ENCODE peak calls at places on chromosomes 5 and 9, in six cellular contexts. D is tibial nerve, Y is GM23248, G is GM23338, W is psoas muscle, N is SJCRH30. H is an unnamed sample. For H3K36me3 and H3K27me3, the result is how much of the 10 kb centered on the place peaks cover.

GRCh38 chr9:135512241-135512603 is 9.0 kb upstream of the LCN1 start:
- DNase-seq in D (no peak), G (no peak), N (no peak), Y (no peak), W (no peak), H (no peak)

GRCh38 chr5:157172408-157172807 is 6.3 kb upstream of the GARIN3 start:
- DNase-seq in Y (no peak), D (no peak), N (no peak), G (no peak), W (no peak), H (no peak)

GRCh38 chr9:128414461-128414860 is 6.2 kb upstream of the CERCAM start:
- DNase-seq in W (no peak), D (no peak), G (peak), N (no peak), Y (no peak), H (no peak)

GRCh38 chr9:37127018-37127417 is 6.6 kb downstream of the ZCCHC7 start:
- DNase-seq in D (no peak), W (no peak), N (no peak), G (no peak), Y (no peak), H (no peak)

GRCh38 chr9:36656842-36657241 is 84.1 kb downstream of the MELK start:
- DNase-seq in N (no peak), D (no peak), W (no peak), Y (no peak), G (no peak), H (no peak)

GRCh38 chr9:124384210-124384609 is 31.0 kb downstream of the PSMB7 start:
- DNase-seq in N (no peak), D (no peak), G (no peak), Y (no peak), W (no peak), H (no peak)

GRCh38 chr5:153562189-153562588 is 71.7 kb downstream of the GRIA1 start:
- DNase-seq in Y (peak), D (no peak), G (no peak), W (no peak), N (no peak), H (no peak)

GRCh38 chr5:3929799-3930198 is 334.2 kb downstream of the IRX1 start:
- DNase-seq in G (no peak), D (no peak), Y (no peak), N (no peak), W (no peak), H (no peak)

GRCh38 chr9:133525677-133526076 is 918 bp upstream of the MYMK start:
- DNase-seq in Y (no peak), D (no peak), N (no peak), G (no peak), W (no peak), H (no peak)

GRCh38 chr9:87643778-87644570 is 81.9 kb upstream of the CTSL start:
- DNase-seq in Y (no peak), G (peak), D (no peak), N (no peak), W (no peak), H (no peak)
- H3K36me3 ChIP-seq in Y (under half), G (half or more), D (under half), N (under half), W (under half), H (under half)

DNA sequence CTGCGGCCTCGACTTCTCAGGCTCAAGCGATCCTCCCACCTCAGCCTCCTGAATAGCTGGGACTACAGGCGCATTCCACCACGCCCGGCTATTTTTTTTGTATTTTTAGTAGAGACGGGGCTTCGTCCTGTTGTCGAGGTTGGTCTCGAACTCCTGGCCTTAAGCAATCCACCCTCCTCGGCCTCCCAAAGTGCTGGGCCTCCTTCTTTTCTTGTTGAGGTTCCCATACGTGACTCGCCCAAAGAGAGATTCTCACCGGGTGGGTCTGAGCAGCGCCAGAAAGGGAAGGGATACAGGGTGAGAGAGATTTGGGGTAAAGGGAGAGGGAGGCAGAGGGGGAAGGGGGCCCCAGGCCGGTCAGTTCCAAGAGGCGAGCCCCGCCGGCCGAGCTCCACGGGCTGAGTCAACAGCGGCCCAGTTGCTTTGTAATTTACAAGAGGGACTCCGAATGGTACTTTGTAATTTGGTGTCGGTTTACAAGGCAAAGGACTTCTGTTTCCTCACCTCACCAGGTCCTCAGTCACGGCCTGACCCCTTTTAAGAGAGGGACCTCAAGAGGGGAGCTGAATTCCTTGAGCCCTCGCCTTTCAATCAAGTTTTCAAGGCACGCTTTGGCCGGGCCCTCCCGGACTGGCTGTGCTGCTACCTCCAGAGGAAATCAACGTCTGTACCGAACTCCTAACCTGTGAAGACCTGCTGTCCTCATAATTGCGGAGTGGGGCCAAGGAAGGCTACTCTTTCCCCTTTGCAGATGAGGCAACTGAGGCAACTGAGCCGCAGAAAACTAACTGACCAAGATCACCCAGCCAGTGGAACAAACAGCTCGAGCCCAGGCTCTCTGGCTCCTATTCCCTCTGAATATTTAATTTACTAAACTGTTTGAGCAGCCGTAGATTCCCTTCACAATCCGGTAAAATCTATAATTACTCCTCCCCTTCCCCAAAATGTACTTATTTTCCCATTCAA is 3.2 kb upstream of the DMRT2 start:
- DNase-seq in G (peak), W (no peak), D (no peak), Y (no peak), N (no peak), H (no peak)
- H3K4me3 ChIP-seq in G (peak), W (peak), D (peak), Y (peak), N (no peak), H (peak)

GRCh38 chr5:99815-100214 is 7.8 kb downstream of the PLEKHG4B start:
- DNase-seq in G (peak), W (no peak), N (no peak), D (no peak), Y (no peak), H (no peak)
- H3K27me3 ChIP-seq in G (under half), W (under half), N (under half), D (under half), Y (half or more), H (half or more)

GRCh38 chr5:178205010-178205748 is 846 bp downstream of the HNRNPAB start:
- DNase-seq in Y (peak), G (peak), W (peak), D (peak), N (peak), H (peak)

GRCh38 chr5:178204205-178205009 is at the start of gene HNRNPAB:
- DNase-seq in W (peak), D (peak), Y (peak), G (peak), N (peak), H (peak)

GRCh38 chr5:178206166-178207101 is 2.1 kb downstream of the HNRNPAB start:
- DNase-seq in Y (peak), W (no peak), G (no peak), D (no peak), N (no peak), H (no peak)

GRCh38 chr5:178207183-178207916 is 3.0 kb downstream of the HNRNPAB start:
- DNase-seq in N (no peak), Y (peak), W (no peak), G (no peak), D (no peak), H (peak)

DNA sequence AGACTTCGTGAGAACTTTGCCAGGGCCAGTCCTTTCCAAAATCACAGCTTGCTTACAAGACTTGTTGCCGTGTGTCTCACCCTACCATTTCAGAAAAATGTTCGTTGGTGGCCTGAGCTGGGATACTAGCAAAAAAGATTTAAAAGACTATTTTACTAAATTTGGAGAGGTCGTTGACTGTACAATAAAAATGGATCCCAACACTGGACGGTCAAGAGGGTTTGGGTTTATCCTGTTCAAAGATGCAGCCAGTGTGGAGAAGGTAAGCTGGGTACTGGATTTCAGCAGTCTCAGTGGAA is 1.4 kb downstream of the HNRNPAB start:
- DNase-seq in G (no peak), N (no peak), D (no peak), W (no peak), Y (no peak), H (no peak)
- H3K36me3 ChIP-seq in G (half or more), N (half or more), D (under half), W (under half), Y (under half), H (under half)

DNA sequence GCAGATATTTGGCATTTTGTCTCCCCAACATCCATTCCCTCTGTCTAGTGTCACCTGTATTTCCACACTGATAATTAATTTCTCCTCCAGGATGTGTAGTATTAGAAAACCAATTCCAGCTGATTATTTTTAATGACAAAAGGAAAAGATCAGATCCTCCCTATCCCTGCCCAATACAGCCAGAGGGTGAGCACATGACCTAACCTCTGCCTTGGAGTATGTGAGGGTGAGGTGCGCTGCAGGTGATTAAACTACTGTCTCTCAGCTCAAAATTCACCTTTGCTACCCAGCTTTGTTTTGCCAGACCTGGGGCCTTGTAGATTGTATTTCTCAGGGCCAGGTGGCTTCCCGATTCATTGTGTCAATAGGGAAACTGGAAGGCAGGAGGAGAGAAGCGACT is 402.1 kb downstream of the PRELID2 start:
- DNase-seq in D (no peak), G (no peak), Y (no peak), N (no peak), W (no peak), H (no peak)
- H3K4me3 ChIP-seq in D (no peak), G (no peak), Y (no peak), N (no peak), W (no peak), H (no peak)

DNA sequence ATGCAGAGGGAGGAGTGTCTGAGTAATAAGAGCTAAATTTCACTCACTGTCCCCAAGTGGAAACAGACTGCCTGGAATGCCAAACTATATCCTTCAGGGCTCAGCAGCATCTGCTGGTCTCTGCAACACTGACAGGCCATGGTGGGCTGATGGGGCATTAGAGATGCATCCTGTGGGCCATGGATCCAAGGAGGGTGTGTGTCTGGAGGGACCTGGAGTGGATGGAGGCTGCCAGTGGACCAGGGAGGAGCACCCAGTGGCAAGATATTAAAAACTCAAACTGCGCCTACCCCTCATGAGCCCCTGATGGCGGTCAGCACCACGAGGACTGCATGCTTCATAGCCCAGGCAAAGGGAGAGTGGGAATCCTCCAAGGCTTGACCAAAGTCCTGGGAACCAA is 15.9 kb upstream of the TIFAB start:
- DNase-seq in D (no peak), W (no peak), G (no peak), N (no peak), Y (no peak), H (no peak)
- H3K27me3 ChIP-seq in D (under half), W (under half), G (half or more), N (under half), Y (half or more), H (half or more)

DNA sequence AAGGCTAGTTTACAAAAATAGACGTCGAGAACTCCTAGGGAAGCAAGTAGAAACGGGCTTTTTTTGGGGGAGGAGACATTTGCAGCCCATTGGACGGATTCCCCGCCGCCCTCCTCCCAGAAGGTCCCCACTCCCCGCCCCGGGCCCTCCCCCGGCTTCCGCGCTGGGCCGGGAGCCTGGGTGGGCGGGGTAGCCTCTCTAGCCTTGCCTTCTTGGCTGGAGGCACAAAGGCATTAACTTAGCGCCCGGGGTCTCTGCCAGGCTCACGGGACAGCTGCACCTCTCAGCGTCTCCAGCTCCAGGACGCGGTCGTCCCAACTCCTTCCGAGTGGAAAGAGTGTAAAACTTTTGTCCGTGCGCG is at the start of gene DMRTA1:
- DNase-seq in D (peak), W (peak), Y (peak), G (peak), N (peak), H (peak)
- H3K36me3 ChIP-seq in D (under half), W (under half), Y (under half), G (under half), N (under half), H (under half)

GRCh38 chr5:134554319-134555222 is 29.1 kb downstream of the JADE2 start:
- DNase-seq in N (no peak), G (peak), Y (peak), D (peak), W (peak), H (peak)

GRCh38 chr5:134555223-134555790 is 29.8 kb downstream of the JADE2 start:
- DNase-seq in Y (peak), D (no peak), G (no peak), W (no peak), N (no peak), H (no peak)

GRCh38 chr5:134552301-134552700 is 26.8 kb downstream of the JADE2 start:
- DNase-seq in D (no peak), W (peak), N (no peak), Y (peak), G (no peak), H (peak)

GRCh38 chr5:134551891-134552290 is 26.4 kb downstream of the JADE2 start:
- DNase-seq in D (no peak), W (no peak), G (no peak), N (no peak), Y (peak), H (no peak)

GRCh38 chr5:134553816-134554215 is 28.3 kb downstream of the JADE2 start:
- DNase-seq in N (no peak), W (no peak), D (no peak), Y (no peak), G (no peak), H (no peak)
- H3K4me3 ChIP-seq in N (no peak), W (no peak), D (no peak), Y (no peak), G (no peak), H (no peak)

DNA sequence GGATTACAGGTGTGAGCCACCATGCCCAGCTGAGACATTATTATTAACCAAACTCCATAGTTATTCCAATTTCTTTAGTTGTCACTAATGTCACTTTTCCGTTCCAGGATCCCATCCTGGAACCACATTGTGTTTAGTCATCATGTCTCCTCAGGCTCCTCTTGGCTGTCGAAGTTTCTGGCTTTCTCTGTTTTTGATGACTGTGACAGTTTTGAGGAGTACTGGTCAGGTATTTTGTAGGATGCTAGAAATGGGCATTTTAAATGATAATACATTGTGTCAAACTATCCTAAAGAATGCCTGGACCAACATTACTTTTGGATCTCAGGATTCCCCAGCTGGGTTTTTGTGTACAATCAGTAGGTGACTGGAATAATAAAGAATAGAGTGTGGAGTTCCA is 19.8 kb upstream of the NEUROG1 start:
- DNase-seq in G (no peak), Y (no peak), D (no peak), W (no peak), N (no peak), H (no peak)
- H3K27me3 ChIP-seq in G (under half), Y (under half), D (under half), W (under half), N (under half), H (half or more)

H was measured in heart right ventricle.